ENCODE peak calls at places on chromosomes 4 and X, in eight cellular contexts. T is neural crest cell, V is psoas muscle, E is GM19239, U is GM10248, O is HT1080, C is aorta, F is Karpas-422. S is an unnamed sample.
A peak's percentile ranks its signal among the peaks of the same experiment; 100 is the strongest.

GRCh38 chr4:38318737-38319455 is 345.1 kb upstream of the KLF3 start:
- DNase-seq in T (peak; percentile 65), V (peak; percentile 88), E (peak; percentile 71), U (peak; percentile 90), O (peak; percentile 95), C (peak; percentile 94), F (peak; percentile 81), S (peak; percentile 46)

GRCh38 chr4:68904786-68905185 is 46.8 kb downstream of the UGT2A3 start:
- DNase-seq in T (no peak), V (no peak), E (peak; percentile 4), U (peak; percentile 22), O (peak; percentile 18), C (no peak), F (no peak), S (no peak)

GRCh38 chrX:57651169-57651919 is 28.7 kb downstream of the NLRP2B start:
- DNase-seq in T (no peak), V (no peak), E (no peak), U (no peak), O (no peak), C (no peak), F (no peak), S (no peak)

GRCh38 chrX:55220119-55220794 is at the start of gene PAGE5:
- DNase-seq in T (no peak), V (no peak), E (no peak), U (no peak), O (peak; percentile 86), C (no peak), F (no peak), S (no peak)

GRCh38 chrX:15931362-15931761 is 76.7 kb upstream of the AP1S2 start:
- DNase-seq in T (no peak), V (no peak), E (no peak), U (no peak), O (no peak), C (no peak), F (peak; percentile 56), S (no peak)

GRCh38 chr4:16706251-16706650 is 192.2 kb downstream of the LDB2 start:
- DNase-seq in T (no peak), V (no peak), E (no peak), U (no peak), O (no peak), C (no peak), F (no peak), S (no peak)

GRCh38 chr4:159070742-159071141 is 32.1 kb upstream of the RAPGEF2 start:
- DNase-seq in T (no peak), V (no peak), E (no peak), U (no peak), O (peak; percentile 11), C (no peak), F (no peak), S (no peak)

GRCh38 chr4:138869631-138870030 is 145.9 kb upstream of the NOCT start:
- DNase-seq in T (no peak), V (no peak), E (no peak), U (no peak), O (no peak), C (no peak), F (no peak), S (no peak)

GRCh38 chrX:51743179-51743957 is at the start of gene GSPT2:
- DNase-seq in T (peak; percentile 43), V (peak; percentile 60), E (peak; percentile 22), U (peak; percentile 69), O (peak; percentile 60), C (peak; percentile 83), F (peak; percentile 87), S (peak; percentile 59)

GRCh38 chr4:8155660-8156421 is 2.8 kb downstream of the ABLIM2 start:
- DNase-seq in T (no peak), V (no peak), E (no peak), U (no peak), O (no peak), C (no peak), F (no peak), S (no peak)

GRCh38 chr4:101977096-101977495 is 186.6 kb downstream of the BANK1 start:
- DNase-seq in T (no peak), V (peak; percentile 20), E (no peak), U (no peak), O (peak; percentile 96), C (no peak), F (no peak), S (no peak)

GRCh38 chr4:53963786-53964185 is 100.6 kb downstream of the CHIC2 start:
- DNase-seq in T (no peak), V (no peak), E (no peak), U (no peak), O (no peak), C (no peak), F (peak; percentile 83), S (peak; percentile 19)

GRCh38 chrX:151240237-151240636 is 63.9 kb downstream of the GPR50 start:
- DNase-seq in T (no peak), V (no peak), E (no peak), U (no peak), O (no peak), C (no peak), F (no peak), S (no peak)

S was measured in NCI-H1417 treated with DMSO at 0.1 percent for 48 hours.